ENCODE peak calls at places on chromosomes 1 and 21, in five cellular contexts. D is tibial nerve, B is adrenal gland, M is IMR-90, I is small intestine. F is an unnamed sample.
A peak's percentile ranks its signal among the peaks of the same experiment; 100 is the strongest.

GRCh38 chr1:248775496-248775895 is 19.9 kb upstream of the LYPD8 start:
- DNase-seq in I (peak; percentile 98), M (no peak), D (no peak), B (no peak), F (no peak)

GRCh38 chr1:81912383-81912782 is 111.6 kb downstream of the ADGRL2 start:
- DNase-seq in D (no peak), B (no peak), M (no peak), I (peak; percentile 1), F (no peak)

GRCh38 chr1:36089393-36090121 is 865 bp downstream of the ADPRS start:
- DNase-seq in B (peak; percentile 68), M (peak; percentile 58), I (peak; percentile 65), D (no peak), F (no peak)

GRCh38 chr1:230957580-230957989 is 21.1 kb downstream of the TTC13 start:
- DNase-seq in M (no peak), D (no peak), I (no peak), B (no peak), F (no peak)

GRCh38 chr1:203480525-203481084 is 5.0 kb downstream of the PRELP start:
- DNase-seq in B (no peak), I (peak; percentile 85), M (peak; percentile 97), D (peak; percentile 75), F (peak; percentile 17)

GRCh38 chr1:170162385-170163226 is 16.8 kb downstream of the NTMT2 start:
- DNase-seq in M (peak; percentile 96), D (peak; percentile 50), B (peak; percentile 26), I (no peak), F (no peak)

GRCh38 chr1:3819626-3820245 is 23.4 kb upstream of the LRRC47 start:
- DNase-seq in I (no peak), B (no peak), M (no peak), D (no peak), F (no peak)

GRCh38 chr1:193437785-193438184 is 251.4 kb upstream of the B3GALT2 start:
- DNase-seq in B (no peak), I (no peak), D (no peak), M (no peak), F (no peak)

GRCh38 chr1:207034998-207035397 is 2.4 kb upstream of the C1orf116 start:
- DNase-seq in B (no peak), M (peak; percentile 84), I (no peak), D (no peak), F (no peak)

GRCh38 chr1:163291461-163291860 is 30.3 kb upstream of the NUF2 start:
- DNase-seq in B (no peak), M (no peak), I (no peak), D (no peak), F (no peak)

GRCh38 chr1:68600049-68600661 is 103.3 kb upstream of the DEPDC1 start:
- DNase-seq in D (no peak), I (no peak), M (peak; percentile 6), B (peak; percentile 18), F (no peak)

GRCh38 chr1:223718850-223719249 is 6.5 kb downstream of the CAPN2 start:
- DNase-seq in D (no peak), M (peak; percentile 46), I (no peak), B (no peak), F (no peak)

GRCh38 chr1:167059045-167059728 is 31.0 kb downstream of the GPA33 start:
- DNase-seq in M (peak; percentile 45), B (peak; percentile 73), D (peak; percentile 84), I (peak; percentile 56), F (peak; percentile 48)

GRCh38 chr1:205484985-205485967 is 19.2 kb upstream of the CDK18 start:
- DNase-seq in I (peak; percentile 88), M (peak; percentile 59), B (peak; percentile 80), D (peak; percentile 41), F (peak; percentile 45)

GRCh38 chr1:61504840-61505239 is 220.1 kb downstream of the TM2D1 start:
- DNase-seq in B (no peak), M (peak; percentile 19), I (no peak), D (no peak), F (no peak)

GRCh38 chr1:236942431-236942830 is 61.8 kb downstream of the MT1HL1 start:
- DNase-seq in M (no peak), D (no peak), I (no peak), B (no peak), F (no peak)

GRCh38 chr1:67889940-67890567 is 56.8 kb upstream of the GNG12 start:
- DNase-seq in I (no peak), D (no peak), M (peak; percentile 93), B (peak; percentile 33), F (no peak)

GRCh38 chr1:234000557-234001081 is 96.1 kb downstream of the SLC35F3 start:
- DNase-seq in D (no peak), M (no peak), I (no peak), B (no peak), F (no peak)

GRCh38 chr1:190436615-190437014 is 41.0 kb downstream of the BRINP3 start:
- DNase-seq in B (no peak), I (peak; percentile 37), M (peak; percentile 63), D (no peak), F (no peak)

GRCh38 chr1:200510228-200510623 is 100.4 kb upstream of the ZNF281 start:
- DNase-seq in M (peak; percentile 88), B (peak; percentile 80), I (peak; percentile 82), D (peak; percentile 88), F (peak; percentile 23)

GRCh38 chr21:23534833-23535232 is 2072.4 kb downstream of the MRPL39 start:
- DNase-seq in D (no peak), M (no peak), B (no peak), I (no peak), F (no peak)

GRCh38 chr1:2801535-2802291 is at the start of gene TTC34:
- DNase-seq in B (no peak), M (no peak), D (no peak), I (peak; percentile 15), F (peak; percentile 16)

GRCh38 chr1:174769961-174770549 is 229.7 kb upstream of the CACYBP start:
- DNase-seq in D (no peak), M (peak; percentile 60), B (no peak), I (peak; percentile 54), F (no peak)

GRCh38 chr21:42463861-42464515 is 32.0 kb downstream of the RSPH1 start:
- DNase-seq in I (peak; percentile 74), D (no peak), B (no peak), M (peak; percentile 68), F (peak; percentile 62)

GRCh38 chr1:12503709-12504108 is 114.3 kb downstream of the DHRS3 start:
- DNase-seq in D (no peak), B (no peak), I (no peak), M (no peak), F (no peak)

GRCh38 chr1:206535853-206536188 is 28.5 kb downstream of the RASSF5 start:
- DNase-seq in D (no peak), B (peak; percentile 3), I (peak; percentile 44), M (no peak), F (no peak)

GRCh38 chr1:57831624-57832023 is 407.8 kb upstream of the DAB1 start:
- DNase-seq in I (no peak), M (no peak), D (no peak), B (no peak), F (no peak)

GRCh38 chr21:45948576-45949141 is 32.9 kb upstream of the COL6A1 start:
- DNase-seq in D (no peak), M (no peak), I (no peak), B (no peak), F (no peak)

GRCh38 chr1:171117085-171117484 is 26.4 kb downstream of the FMO3 start:
- DNase-seq in M (no peak), I (no peak), B (no peak), D (no peak), F (no peak)

DNA sequence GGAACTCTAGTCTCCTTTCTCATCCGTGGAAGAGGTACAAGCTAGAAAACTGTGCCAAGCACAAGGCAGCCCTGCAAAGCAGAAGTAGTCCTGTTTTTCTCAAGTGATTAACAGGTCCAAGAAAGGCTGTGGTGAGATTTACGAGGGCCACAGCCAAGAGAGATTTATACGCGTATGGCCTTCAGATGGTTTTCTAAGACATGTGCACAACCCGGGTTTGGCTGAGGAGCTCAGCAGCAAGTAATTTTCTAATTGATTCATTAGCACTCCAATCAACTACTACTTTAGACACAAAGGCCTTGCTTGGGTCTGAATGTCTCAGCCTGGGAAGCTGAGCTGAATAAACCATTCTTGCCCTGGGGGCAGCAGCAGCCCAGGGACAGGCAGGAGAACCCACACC is 55.8 kb downstream of the SSBP3 start:
- DNase-seq in D (no peak), I (no peak), B (no peak), M (no peak), F (no peak)
- H3K27ac ChIP-seq in D (no peak overlapping the region), I (no peak overlapping the region), B (no peak overlapping the region), M (no peak overlapping the region), F (no peak overlapping the region)

GRCh38 chr1:1434812-1435093 is 737 bp upstream of the VWA1 start:
- DNase-seq in M (no peak), I (no peak), D (no peak), B (no peak), F (no peak)

GRCh38 chr1:1435094-1435903 is at the start of gene VWA1:
- DNase-seq in M (peak; percentile 58), I (peak; percentile 44), B (peak; percentile 56), D (peak; percentile 52), F (peak; percentile 22)

GRCh38 chr1:1433804-1434130 is 1.7 kb upstream of the VWA1 start:
- DNase-seq in B (no peak), I (no peak), D (no peak), M (peak; percentile 39), F (no peak)

GRCh38 chr1:1432951-1433803 is 2.3 kb upstream of the VWA1 start:
- DNase-seq in B (peak; percentile 68), I (peak; percentile 81), D (peak; percentile 47), M (no peak), F (no peak)

GRCh38 chr1:1434131-1434811 is 1.2 kb upstream of the VWA1 start:
- DNase-seq in M (no peak), B (peak; percentile 63), I (no peak), D (no peak), F (no peak)
- H3K4me3 ChIP-seq in M (no peak overlapping the region), B (no peak overlapping the region), I (no peak overlapping the region), D (peak overlapping the region; percentile 72), F (no peak overlapping the region)

GRCh38 chr1:152761609-152762213 is 3.9 kb downstream of the KPRP start:
- DNase-seq in M (no peak), B (no peak), D (no peak), I (no peak), F (no peak)

GRCh38 chr1:152757747-152758146 is at the start of gene KPRP:
- DNase-seq in D (no peak), M (no peak), I (no peak), B (no peak), F (no peak)

GRCh38 chr1:152760551-152761190 is 2.8 kb downstream of the KPRP start:
- DNase-seq in D (no peak), M (no peak), B (no peak), I (no peak), F (no peak)

GRCh38 chr1:152758636-152759035 is 811 bp downstream of the KPRP start:
- DNase-seq in I (no peak), M (no peak), D (no peak), B (no peak), F (no peak)

GRCh38 chr1:152759453-152760173 is 1.8 kb downstream of the KPRP start:
- DNase-seq in I (no peak), M (no peak), D (no peak), B (no peak), F (no peak)
- H3K9me3 ChIP-seq in I (no peaks in the 10 kb centered on the region), M (no peaks in the 10 kb centered on the region), D (no peaks in the 10 kb centered on the region), B (no peaks in the 10 kb centered on the region), F (no peaks in the 10 kb centered on the region)

DNA sequence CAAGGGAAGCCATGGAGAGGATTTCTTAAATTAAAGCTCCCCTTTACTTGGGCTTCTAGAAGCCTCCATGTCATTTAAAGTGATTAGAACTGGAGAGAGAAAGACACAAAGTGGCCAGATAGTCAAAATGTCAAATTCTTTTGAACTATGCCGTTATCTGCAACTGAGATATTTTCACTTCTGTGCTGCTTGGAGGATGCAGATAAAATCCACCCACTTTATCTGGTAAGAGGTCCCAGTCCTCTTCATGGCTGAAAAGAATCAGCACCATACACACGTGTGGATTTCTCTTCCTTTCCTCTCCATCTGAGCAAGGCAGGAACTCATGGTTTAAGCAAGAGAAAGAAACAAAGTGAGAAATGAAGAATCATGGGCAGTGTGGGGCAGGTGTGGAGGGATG is 276.9 kb upstream of the RUNX1 start:
- DNase-seq in B (no peak), D (no peak), M (no peak), I (no peak), F (no peak)
- H3K27ac ChIP-seq in B (no peak overlapping the region), D (no peak overlapping the region), M (no peak overlapping the region), I (no peak overlapping the region), F (no peak overlapping the region)

F was measured in effector memory CD4-positive, alpha-beta T cell.